ENCODE peak calls at places on chromosomes 13 and 19, in five cellular contexts. X is CD8-positive, alpha-beta T cell; V is brain microvascular endothelial cell; C is transverse colon; P is aorta. Y is an unnamed sample.

GRCh38 chr13:113820813-113821651 is 42.8 kb downstream of the GAS6 start:
- DNase-seq in X (no peak), C (peak; percentile 63), P (peak; percentile 80), V (peak; percentile 92), Y (no peak)

GRCh38 chr19:44745386-44745831 is 3.1 kb upstream of the BCL3 start:
- DNase-seq in V (no peak), P (peak; percentile 88), X (no peak), C (peak; percentile 82), Y (peak; percentile 60)

GRCh38 chr13:32409561-32410440 is 18.1 kb downstream of the N4BP2L1 start:
- DNase-seq in X (no peak), P (peak; percentile 56), V (peak; percentile 50), C (no peak), Y (no peak)

GRCh38 chr19:2983351-2984195 is 6.2 kb downstream of the TLE6 start:
- DNase-seq in C (peak; percentile 30), P (peak; percentile 88), V (no peak), X (no peak), Y (peak; percentile 80)

GRCh38 chr13:71320452-71320851 is 546.6 kb downstream of the DACH1 start:
- DNase-seq in P (no peak), V (peak; percentile 19), X (no peak), C (no peak), Y (peak; percentile 46)

GRCh38 chr19:6204212-6204611 is 68.7 kb downstream of the ACSBG2 start:
- DNase-seq in C (no peak), X (no peak), V (no peak), P (no peak), Y (no peak)

GRCh38 chr19:2166741-2167738 is 3.3 kb downstream of the DOT1L start:
- DNase-seq in C (peak; percentile 82), P (peak; percentile 91), X (no peak), V (no peak), Y (peak; percentile 54)

GRCh38 chr13:26585136-26585535 is 27.7 kb downstream of the WASF3 start:
- DNase-seq in P (no peak), C (no peak), V (no peak), X (no peak), Y (no peak)

GRCh38 chr19:4375620-4376228 is 24.6 kb downstream of the SH3GL1 start:
- DNase-seq in C (peak; percentile 38), X (no peak), V (peak; percentile 59), P (peak; percentile 72), Y (peak; percentile 81)

GRCh38 chr13:50130686-50131051 is 115.4 kb downstream of the KCNRG start:
- DNase-seq in P (peak; percentile 58), C (peak; percentile 29), V (peak; percentile 53), X (peak; percentile 55), Y (no peak)

GRCh38 chr19:40424637-40425449 is 949 bp downstream of the SERTAD1 start:
- DNase-seq in X (no peak), P (no peak), V (peak; percentile 11), C (no peak), Y (peak; percentile 20)

GRCh38 chr13:89136678-89137077 is 1465.5 kb downstream of the SLITRK5 start:
- DNase-seq in C (no peak), V (no peak), P (no peak), X (no peak), Y (no peak)

GRCh38 chr13:59770451-59770850 is 393.3 kb downstream of the DIAPH3 start:
- DNase-seq in X (no peak), C (no peak), V (no peak), P (no peak), Y (no peak)

GRCh38 chr13:93193682-93194081 is 32.9 kb upstream of the GPC6 start:
- DNase-seq in P (no peak), C (no peak), V (no peak), X (no peak), Y (no peak)

GRCh38 chr13:30895773-30896172 is 10.3 kb upstream of the MEDAG start:
- DNase-seq in C (no peak), V (peak; percentile 87), P (peak; percentile 88), X (no peak), Y (no peak)

GRCh38 chr19:4660993-4661392 is 9.1 kb downstream of the MYDGF start:
- DNase-seq in C (no peak), V (no peak), X (no peak), P (no peak), Y (no peak)

GRCh38 chr19:5445667-5446066 is 9.6 kb upstream of the ZNRF4 start:
- DNase-seq in C (no peak), P (no peak), X (no peak), V (no peak), Y (no peak)

GRCh38 chr19:58361900-58362271 is 665 bp downstream of the ZNF497 start:
- DNase-seq in C (peak; percentile 57), V (no peak), P (peak; percentile 75), X (no peak), Y (peak; percentile 8)

GRCh38 chr13:113650731-113651148 is 7.3 kb downstream of the ATP4B start:
- DNase-seq in P (peak; percentile 17), V (no peak), X (no peak), C (peak; percentile 5), Y (no peak)

GRCh38 chr13:110653851-110654250 is 38.5 kb downstream of the NAXD start:
- DNase-seq in C (no peak), X (no peak), P (no peak), V (no peak), Y (no peak)

GRCh38 chr19:32498641-32499200 is 82.3 kb upstream of the PDCD5 start:
- DNase-seq in P (no peak), V (no peak), C (no peak), X (no peak), Y (no peak)

GRCh38 chr19:38062959-38063786 is 156.2 kb downstream of the SIPA1L3 start:
- DNase-seq in V (no peak), C (no peak), X (no peak), P (no peak), Y (no peak)

GRCh38 chr19:14177496-14178074 is 28.4 kb downstream of the ADGRL1 start:
- DNase-seq in C (no peak), V (no peak), X (no peak), P (no peak), Y (no peak)

GRCh38 chr19:19562665-19563347 is 24.7 kb downstream of the CILP2 start:
- DNase-seq in V (no peak), P (no peak), X (peak; percentile 67), C (no peak), Y (no peak)

GRCh38 chr19:35206379-35206778 is 22.2 kb downstream of the FAM187B start:
- DNase-seq in P (no peak), X (peak; percentile 61), V (no peak), C (peak; percentile 46), Y (no peak)

GRCh38 chr13:101209206-101209893 is 207.0 kb downstream of the NALCN start:
- DNase-seq in C (no peak), P (no peak), V (no peak), X (no peak), Y (no peak)

GRCh38 chr13:42333613-42334328 is 61.8 kb downstream of the AKAP11 start:
- DNase-seq in P (no peak), V (peak; percentile 29), X (no peak), C (no peak), Y (peak; percentile 37)

GRCh38 chr13:109465151-109465550 is 321.2 kb downstream of the IRS2 start:
- DNase-seq in V (no peak), P (no peak), X (no peak), C (no peak), Y (no peak)

GRCh38 chr13:27968316-27969072 is 621 bp downstream of the CDX2 start:
- DNase-seq in V (no peak), P (no peak), C (no peak), X (no peak), Y (no peak)
- H3K27me3 ChIP-seq in V (peaks cover 98% of the 10 kb centered on the region), P (no peaks in the 10 kb centered on the region), C (peaks cover 92% of the 10 kb centered on the region), X (peaks cover 40% of the 10 kb centered on the region), Y (peaks cover 7% of the 10 kb centered on the region)

GRCh38 chr19:56955637-56956216 is 115.2 kb upstream of the PEG3 start:
- DNase-seq in P (no peak), V (no peak), X (no peak), C (no peak), Y (no peak)
- H3K27me3 ChIP-seq in P (no peaks in the 10 kb centered on the region), V (no peaks in the 10 kb centered on the region), X (no peaks in the 10 kb centered on the region), C (no peaks in the 10 kb centered on the region), Y (no peaks in the 10 kb centered on the region)

DNA sequence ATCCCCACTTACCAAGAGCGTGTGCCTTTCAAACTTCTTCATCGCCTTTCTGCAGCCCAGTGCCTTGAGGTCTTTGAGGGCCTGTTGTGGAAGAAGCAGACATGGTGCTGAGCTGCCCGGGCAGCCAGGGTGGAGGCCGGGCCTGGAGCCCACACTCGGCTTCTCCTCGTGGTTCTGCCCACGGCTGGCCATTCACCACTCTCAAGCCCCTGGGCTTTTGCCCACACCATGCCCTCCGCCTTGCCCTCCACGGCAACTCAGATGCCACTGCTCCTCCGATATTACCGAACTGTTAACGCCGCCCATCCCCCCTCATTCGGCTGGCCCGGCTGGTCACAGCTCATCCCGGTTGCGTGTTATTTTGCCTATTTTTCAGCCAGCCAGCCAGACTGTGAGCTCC is 5.3 kb downstream of the IL4I1 start:
- DNase-seq in C (no peak), V (no peak), X (no peak), P (no peak), Y (no peak)
- H3K27me3 ChIP-seq in C (no peaks in the 10 kb centered on the region), V (no peaks in the 10 kb centered on the region), X (no peaks in the 10 kb centered on the region), P (no peaks in the 10 kb centered on the region), Y (no peaks in the 10 kb centered on the region)

GRCh38 chr13:102567857-102568256 is 28.9 kb upstream of the TPP2 start:
- DNase-seq in P (no peak), X (no peak), V (no peak), C (no peak), Y (no peak)
- H3K27me3 ChIP-seq in P (no peaks in the 10 kb centered on the region), X (no peaks in the 10 kb centered on the region), V (peaks cover 2% of the 10 kb centered on the region), C (no peaks in the 10 kb centered on the region), Y (peaks cover 51% of the 10 kb centered on the region)

DNA sequence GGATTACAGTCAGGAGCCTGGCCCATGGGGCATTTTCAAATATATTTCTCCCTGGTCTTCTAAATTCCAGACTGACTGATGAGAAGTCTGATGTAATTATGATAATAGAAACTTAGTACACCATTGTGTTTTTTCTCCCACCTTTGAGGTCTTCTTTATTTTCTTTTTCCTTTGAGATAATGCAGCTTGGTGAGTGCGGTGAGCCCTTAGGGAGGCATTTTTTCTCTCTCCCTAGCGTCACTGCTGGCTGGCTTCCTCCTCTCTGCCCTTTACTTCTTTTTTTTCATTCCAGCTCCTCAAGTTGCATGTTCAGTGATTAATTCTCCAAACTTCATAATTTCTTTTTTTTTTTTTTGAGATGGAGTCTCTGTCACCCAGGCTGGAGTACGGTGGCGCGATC is 12.8 kb upstream of the CDC42EP5 start:
- DNase-seq in C (no peak), V (peak; percentile 31), P (no peak), X (no peak), Y (no peak)
- H3K27me3 ChIP-seq in C (peaks cover 20% of the 10 kb centered on the region), V (no peaks in the 10 kb centered on the region), P (no peaks in the 10 kb centered on the region), X (no peaks in the 10 kb centered on the region), Y (no peaks in the 10 kb centered on the region)

Y was measured in HAP-1.